ENCODE peak calls at places on chromosomes 6 and 20, in nine cellular contexts. One of them, this sample, is unnamed.

GRCh38 chr6:153790048-153790447 is 249.0 kb upstream of the OPRM1 start:
- DNase-seq in stomach: no peak
- DNase-seq in PC-3: peak; percentile 70
- DNase-seq in heart left ventricle: no peak
- DNase-seq in psoas muscle: no peak
- DNase-seq in GM23338: peak; percentile 34
- DNase-seq in hepatocyte: peak; percentile 54
- DNase-seq in endodermal cell: peak; percentile 52
- DNase-seq in lung: no peak
- DNase-seq in this sample: no peak

GRCh38 chr20:58246346-58246745 is 17.9 kb upstream of the ANKRD60 start:
- DNase-seq in stomach: no peak
- DNase-seq in PC-3: peak; percentile 59
- DNase-seq in heart left ventricle: no peak
- DNase-seq in psoas muscle: no peak
- DNase-seq in GM23338: peak; percentile 76
- DNase-seq in hepatocyte: no peak
- DNase-seq in endodermal cell: peak; percentile 76
- DNase-seq in lung: no peak
- DNase-seq in this sample: no peak

GRCh38 chr20:61359254-61359653 is 107.2 kb downstream of the CDH4 start:
- DNase-seq in stomach: no peak
- DNase-seq in PC-3: no peak
- DNase-seq in heart left ventricle: no peak
- DNase-seq in psoas muscle: no peak
- DNase-seq in GM23338: no peak
- DNase-seq in hepatocyte: no peak
- DNase-seq in endodermal cell: no peak
- DNase-seq in lung: no peak
- DNase-seq in this sample: no peak

GRCh38 chr6:93418113-93418447 is 1.3 kb downstream of the EPHA7 start:
- DNase-seq in stomach: no peak
- DNase-seq in PC-3: peak; percentile 6
- DNase-seq in heart left ventricle: no peak
- DNase-seq in psoas muscle: no peak
- DNase-seq in GM23338: no peak
- DNase-seq in hepatocyte: peak; percentile 10
- DNase-seq in endodermal cell: no peak
- DNase-seq in lung: no peak
- DNase-seq in this sample: no peak

GRCh38 chr20:20938131-20938530 is 168.0 kb downstream of the LINC00237 start:
- DNase-seq in stomach: no peak
- DNase-seq in PC-3: no peak
- DNase-seq in heart left ventricle: no peak
- DNase-seq in psoas muscle: no peak
- DNase-seq in GM23338: no peak
- DNase-seq in hepatocyte: no peak
- DNase-seq in endodermal cell: no peak
- DNase-seq in lung: no peak
- DNase-seq in this sample: no peak

GRCh38 chr6:24990227-24990843 is 54.6 kb upstream of the RIPOR2 start:
- DNase-seq in stomach: no peak
- DNase-seq in PC-3: peak; percentile 79
- DNase-seq in heart left ventricle: no peak
- DNase-seq in psoas muscle: no peak
- DNase-seq in GM23338: no peak
- DNase-seq in hepatocyte: no peak
- DNase-seq in endodermal cell: peak; percentile 2
- DNase-seq in lung: no peak
- DNase-seq in this sample: no peak

GRCh38 chr20:1187605-1188171 is 2.9 kb upstream of the TMEM74B start:
- DNase-seq in stomach: no peak
- DNase-seq in PC-3: no peak
- DNase-seq in heart left ventricle: no peak
- DNase-seq in psoas muscle: no peak
- DNase-seq in GM23338: peak; percentile 61
- DNase-seq in hepatocyte: peak; percentile 57
- DNase-seq in endodermal cell: no peak
- DNase-seq in lung: no peak
- DNase-seq in this sample: no peak

GRCh38 chr20:31720486-31721407 is 1.9 kb downstream of the BCL2L1 start:
- DNase-seq in stomach: peak; percentile 36
- DNase-seq in PC-3: peak; percentile 13
- DNase-seq in heart left ventricle: no peak
- DNase-seq in psoas muscle: no peak
- DNase-seq in GM23338: peak; percentile 30
- DNase-seq in hepatocyte: peak; percentile 78
- DNase-seq in endodermal cell: peak; percentile 73
- DNase-seq in lung: no peak
- DNase-seq in this sample: no peak

GRCh38 chr6:8080338-8081151 is 16.4 kb upstream of the BLOC1S5 start:
- DNase-seq in stomach: no peak
- DNase-seq in PC-3: peak; percentile 82
- DNase-seq in heart left ventricle: no peak
- DNase-seq in psoas muscle: no peak
- DNase-seq in GM23338: no peak
- DNase-seq in hepatocyte: peak; percentile 24
- DNase-seq in endodermal cell: no peak
- DNase-seq in lung: no peak
- DNase-seq in this sample: no peak

GRCh38 chr6:119890470-119890869 is 540.9 kb upstream of the MAN1A1 start:
- DNase-seq in stomach: no peak
- DNase-seq in PC-3: no peak
- DNase-seq in heart left ventricle: no peak
- DNase-seq in psoas muscle: no peak
- DNase-seq in GM23338: no peak
- DNase-seq in hepatocyte: no peak
- DNase-seq in endodermal cell: no peak
- DNase-seq in lung: no peak
- DNase-seq in this sample: no peak

GRCh38 chr20:36848078-36848660 is 27.8 kb upstream of the TLDC2 start:
- DNase-seq in stomach: no peak
- DNase-seq in PC-3: no peak
- DNase-seq in heart left ventricle: peak; percentile 79
- DNase-seq in psoas muscle: peak; percentile 60
- DNase-seq in GM23338: no peak
- DNase-seq in hepatocyte: peak; percentile 58
- DNase-seq in endodermal cell: peak; percentile 44
- DNase-seq in lung: no peak
- DNase-seq in this sample: no peak

GRCh38 chr20:10359621-10360040 is 74.4 kb downstream of the MKKS start:
- DNase-seq in stomach: no peak
- DNase-seq in PC-3: peak; percentile 34
- DNase-seq in heart left ventricle: no peak
- DNase-seq in psoas muscle: no peak
- DNase-seq in GM23338: no peak
- DNase-seq in hepatocyte: no peak
- DNase-seq in endodermal cell: no peak
- DNase-seq in lung: no peak
- DNase-seq in this sample: no peak

GRCh38 chr6:87105823-87106222 is 10.9 kb upstream of the CGA start:
- DNase-seq in stomach: no peak
- DNase-seq in PC-3: no peak
- DNase-seq in heart left ventricle: no peak
- DNase-seq in psoas muscle: no peak
- DNase-seq in GM23338: no peak
- DNase-seq in hepatocyte: no peak
- DNase-seq in endodermal cell: no peak
- DNase-seq in lung: no peak
- DNase-seq in this sample: no peak

GRCh38 chr20:44479643-44480042 is 4.0 kb downstream of the TTPAL start:
- DNase-seq in stomach: no peak
- DNase-seq in PC-3: no peak
- DNase-seq in heart left ventricle: no peak
- DNase-seq in psoas muscle: no peak
- DNase-seq in GM23338: no peak
- DNase-seq in hepatocyte: no peak
- DNase-seq in endodermal cell: no peak
- DNase-seq in lung: no peak
- DNase-seq in this sample: no peak

GRCh38 chr6:16316741-16317251 is 78.4 kb downstream of the GMPR start:
- DNase-seq in stomach: no peak
- DNase-seq in PC-3: peak; percentile 75
- DNase-seq in heart left ventricle: no peak
- DNase-seq in psoas muscle: no peak
- DNase-seq in GM23338: peak; percentile 75
- DNase-seq in hepatocyte: peak; percentile 58
- DNase-seq in endodermal cell: peak; percentile 80
- DNase-seq in lung: no peak
- DNase-seq in this sample: no peak

GRCh38 chr6:16318953-16319720 is 80.8 kb downstream of the GMPR start:
- DNase-seq in stomach: no peak
- DNase-seq in PC-3: no peak
- DNase-seq in heart left ventricle: no peak
- DNase-seq in psoas muscle: no peak
- DNase-seq in GM23338: no peak
- DNase-seq in hepatocyte: no peak
- DNase-seq in endodermal cell: no peak
- DNase-seq in lung: no peak
- DNase-seq in this sample: no peak

GRCh38 chr6:16320533-16321340 is 82.3 kb downstream of the GMPR start:
- DNase-seq in stomach: no peak
- DNase-seq in PC-3: no peak
- DNase-seq in heart left ventricle: no peak
- DNase-seq in psoas muscle: no peak
- DNase-seq in GM23338: no peak
- DNase-seq in hepatocyte: peak; percentile 34
- DNase-seq in endodermal cell: no peak
- DNase-seq in lung: no peak
- DNase-seq in this sample: no peak

GRCh38 chr6:16319813-16320532 is 81.6 kb downstream of the GMPR start:
- DNase-seq in stomach: peak; percentile 36
- DNase-seq in PC-3: peak; percentile 83
- DNase-seq in heart left ventricle: peak; percentile 78
- DNase-seq in psoas muscle: peak; percentile 80
- DNase-seq in GM23338: no peak
- DNase-seq in hepatocyte: peak; percentile 72
- DNase-seq in endodermal cell: peak; percentile 73
- DNase-seq in lung: peak; percentile 43
- DNase-seq in this sample: peak; percentile 38

GRCh38 chr6:16318538-16318937 is 80.2 kb downstream of the GMPR start:
- DNase-seq in stomach: no peak
- DNase-seq in PC-3: peak; percentile 71
- DNase-seq in heart left ventricle: no peak
- DNase-seq in psoas muscle: peak; percentile 34
- DNase-seq in GM23338: no peak
- DNase-seq in hepatocyte: no peak
- DNase-seq in endodermal cell: no peak
- DNase-seq in lung: no peak
- DNase-seq in this sample: no peak
- H3K4me3 ChIP-seq in stomach: no peak overlapping the region
- H3K4me3 ChIP-seq in PC-3: no peak overlapping the region
- H3K4me3 ChIP-seq in heart left ventricle: no peak overlapping the region
- H3K4me3 ChIP-seq in psoas muscle: no peak overlapping the region
- H3K4me3 ChIP-seq in GM23338: no peak overlapping the region
- H3K4me3 ChIP-seq in hepatocyte: no peak overlapping the region
- H3K4me3 ChIP-seq in endodermal cell: no peak overlapping the region
- H3K4me3 ChIP-seq in lung: no peak overlapping the region
- H3K4me3 ChIP-seq in this sample: no peak overlapping the region

DNA sequence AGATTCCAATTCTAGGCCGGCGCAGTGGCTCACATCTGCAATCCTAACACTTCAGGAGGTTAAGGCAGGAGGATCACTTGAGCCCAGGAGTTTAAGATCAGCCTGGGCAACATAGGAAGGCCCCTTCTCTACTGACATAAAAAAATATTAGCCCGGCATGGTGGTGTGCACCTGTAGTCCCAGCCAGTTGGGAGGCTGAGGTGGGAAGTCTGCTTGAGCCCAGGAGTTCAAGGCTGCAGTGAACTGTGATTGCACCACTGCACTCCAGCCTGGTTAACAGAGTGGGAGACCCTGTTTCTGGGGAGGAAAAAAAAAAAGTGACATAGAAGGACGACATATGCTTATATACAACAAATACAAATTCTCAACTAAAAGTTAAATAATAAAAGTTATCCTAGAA is 30.9 kb downstream of the B4GALT5 start:
- DNase-seq in stomach: no peak
- DNase-seq in PC-3: no peak
- DNase-seq in heart left ventricle: no peak
- DNase-seq in psoas muscle: no peak
- DNase-seq in GM23338: no peak
- DNase-seq in hepatocyte: no peak
- DNase-seq in endodermal cell: no peak
- DNase-seq in lung: no peak
- DNase-seq in this sample: no peak
- H3K4me1 ChIP-seq in stomach: peaks cover 100% of the 10 kb centered on the region
- H3K4me1 ChIP-seq in PC-3: peaks cover 48% of the 10 kb centered on the region
- H3K4me1 ChIP-seq in heart left ventricle: peaks cover 26% of the 10 kb centered on the region
- H3K4me1 ChIP-seq in psoas muscle: peaks cover 78% of the 10 kb centered on the region
- H3K4me1 ChIP-seq in GM23338: peaks cover 55% of the 10 kb centered on the region
- H3K4me1 ChIP-seq in hepatocyte: peaks cover 55% of the 10 kb centered on the region
- H3K4me1 ChIP-seq in endodermal cell: peaks cover 40% of the 10 kb centered on the region
- H3K4me1 ChIP-seq in lung: peaks cover 32% of the 10 kb centered on the region
- H3K4me1 ChIP-seq in this sample: peaks cover 57% of the 10 kb centered on the region

GRCh38 chr20:43209831-43210230 is 20.1 kb upstream of the PTPRT start:
- DNase-seq in stomach: no peak
- DNase-seq in PC-3: no peak
- DNase-seq in heart left ventricle: no peak
- DNase-seq in psoas muscle: no peak
- DNase-seq in GM23338: no peak
- DNase-seq in hepatocyte: no peak
- DNase-seq in endodermal cell: no peak
- DNase-seq in lung: no peak
- DNase-seq in this sample: no peak

GRCh38 chr20:43205699-43206098 is 16.0 kb upstream of the PTPRT start:
- DNase-seq in stomach: no peak
- DNase-seq in PC-3: no peak
- DNase-seq in heart left ventricle: no peak
- DNase-seq in psoas muscle: no peak
- DNase-seq in GM23338: no peak
- DNase-seq in hepatocyte: no peak
- DNase-seq in endodermal cell: no peak
- DNase-seq in lung: no peak
- DNase-seq in this sample: no peak
- TF ChIP-seq CTCF in stomach: no peak
- TF ChIP-seq CTCF in PC-3: no peak
- TF ChIP-seq CTCF in heart left ventricle: no peak
- TF ChIP-seq CTCF in psoas muscle: no peak
- TF ChIP-seq CTCF in GM23338: peak; percentile 37
- TF ChIP-seq CTCF in hepatocyte: no peak
- TF ChIP-seq CTCF in endodermal cell: peak; percentile 47
- TF ChIP-seq CTCF in lung: no peak
- TF ChIP-seq CTCF in this sample: no peak

DNA sequence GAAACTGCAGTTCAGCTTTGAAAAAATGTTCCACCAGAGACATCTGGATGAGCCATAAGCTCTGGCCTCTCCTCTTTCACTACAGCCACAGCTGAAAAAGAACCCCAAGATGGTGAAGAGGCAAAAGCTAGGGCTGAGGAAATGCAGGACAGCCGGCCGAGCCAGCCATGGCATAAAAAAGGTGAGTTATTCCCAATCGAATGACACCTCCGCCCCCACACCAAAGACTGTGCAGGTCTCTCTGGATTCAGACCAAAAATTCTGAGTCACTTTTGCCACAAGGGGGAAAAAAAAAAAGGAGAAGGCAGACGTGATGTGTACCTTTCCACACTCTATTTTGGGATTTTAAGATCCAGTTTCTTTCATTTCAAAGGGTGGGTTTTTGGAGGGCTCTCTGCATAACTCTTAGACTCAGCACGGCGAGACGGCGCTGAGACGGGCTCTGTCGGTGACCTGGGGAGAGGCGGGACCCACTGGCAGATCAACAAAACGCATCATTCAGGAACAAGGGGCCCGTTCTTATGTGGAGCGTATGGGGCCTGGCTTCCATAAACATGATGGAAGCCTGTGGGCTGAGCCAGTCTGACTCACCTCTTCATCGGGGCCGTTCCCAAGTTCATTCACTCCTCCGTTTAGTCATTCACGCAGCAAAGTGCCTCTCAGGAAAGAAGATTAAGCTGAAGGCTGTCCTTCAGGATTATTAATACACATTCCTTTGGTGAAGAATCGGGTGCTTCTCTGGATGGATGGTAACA is 54.8 kb downstream of the NFATC2 start:
- DNase-seq in stomach: no peak
- DNase-seq in PC-3: peak; percentile 99
- DNase-seq in heart left ventricle: no peak
- DNase-seq in psoas muscle: no peak
- DNase-seq in GM23338: no peak
- DNase-seq in hepatocyte: peak; percentile 62
- DNase-seq in endodermal cell: no peak
- DNase-seq in lung: no peak
- DNase-seq in this sample: no peak
- H3K4me3 ChIP-seq in stomach: no peak overlapping the region
- H3K4me3 ChIP-seq in PC-3: peak overlapping the region; percentile 63
- H3K4me3 ChIP-seq in heart left ventricle: no peak overlapping the region
- H3K4me3 ChIP-seq in psoas muscle: no peak overlapping the region
- H3K4me3 ChIP-seq in GM23338: no peak overlapping the region
- H3K4me3 ChIP-seq in hepatocyte: no peak overlapping the region
- H3K4me3 ChIP-seq in endodermal cell: no peak overlapping the region
- H3K4me3 ChIP-seq in lung: no peak overlapping the region
- H3K4me3 ChIP-seq in this sample: no peak overlapping the region